ENCODE peak calls at places on chromosomes 11 and 22, in nine cellular contexts. S is heart right ventricle, G is left ventricle myocardium inferior, W is brain microvascular endothelial cell, E is B cell, Z is fibroblast of the aortic adventitia, Q is pancreas, C is Calu3, R is GM20000. F is an unnamed sample.

GRCh38 chr11:119803139-119803538 is 74.1 kb upstream of the NECTIN1 start:
- DNase-seq in G (no peak), C (no peak), S (no peak), Z (no peak), W (no peak), R (no peak), E (peak), Q (peak), F (no peak)

GRCh38 chr11:34309970-34310369 is 47.8 kb downstream of the ABTB2 start:
- DNase-seq in C (no peak), Z (no peak), W (no peak), S (no peak), G (no peak), Q (no peak), E (no peak), R (no peak), F (no peak)

GRCh38 chr11:116775975-116776374 is 3.2 kb upstream of the BUD13 start:
- DNase-seq in Z (no peak), G (no peak), S (no peak), R (no peak), W (no peak), C (no peak), E (no peak), Q (no peak), F (no peak)

GRCh38 chr11:105665281-105665680 is 55.4 kb downstream of the GRIA4 start:
- DNase-seq in R (no peak), G (no peak), C (no peak), Q (no peak), W (no peak), E (no peak), Z (no peak), S (no peak), F (no peak)

GRCh38 chr11:69923641-69924307 is 104.6 kb upstream of the FGF3 start:
- DNase-seq in R (no peak), Z (no peak), W (no peak), C (no peak), E (no peak), G (no peak), S (no peak), Q (peak), F (no peak)

GRCh38 chr11:64250406-64250874 is 890 bp upstream of the PLCB3 start:
- DNase-seq in Q (no peak), W (no peak), R (no peak), S (no peak), G (no peak), Z (no peak), C (no peak), E (no peak), F (no peak)

GRCh38 chr22:42473484-42474193 is 41.4 kb upstream of the NFAM1 start:
- DNase-seq in C (peak), G (no peak), Z (peak), R (peak), Q (no peak), E (no peak), W (peak), S (peak), F (peak)

GRCh38 chr11:78044706-78045105 is 19.0 kb upstream of the THRSP start:
- DNase-seq in G (no peak), Q (no peak), E (no peak), S (no peak), W (no peak), Z (no peak), R (no peak), C (no peak), F (no peak)

GRCh38 chr11:69274531-69275016 is 19.4 kb upstream of the MYEOV start:
- DNase-seq in W (no peak), Z (no peak), S (no peak), G (no peak), Q (peak), R (no peak), C (peak), E (no peak), F (no peak)

GRCh38 chr11:94068764-94069163 is 47.6 kb downstream of the HEPHL1 start:
- DNase-seq in Z (no peak), S (no peak), C (no peak), E (no peak), R (no peak), Q (no peak), G (no peak), W (no peak), F (no peak)

GRCh38 chr22:46869848-46870441 is 107.5 kb downstream of the TBC1D22A start:
- DNase-seq in C (no peak), W (no peak), Q (no peak), S (no peak), G (no peak), R (no peak), Z (no peak), E (no peak), F (no peak)

GRCh38 chr11:106990322-106990721 is 28.0 kb downstream of the GUCY1A2 start:
- DNase-seq in W (no peak), G (peak), C (no peak), E (no peak), Z (no peak), R (no peak), Q (no peak), S (peak), F (no peak)

GRCh38 chr22:23178512-23179254 is 1.6 kb upstream of the BCR start:
- DNase-seq in W (peak), Q (peak), E (peak), C (peak), Z (peak), S (peak), R (peak), G (peak), F (peak)

GRCh38 chr11:2511421-2512369 is 66.9 kb downstream of the KCNQ1 start:
- DNase-seq in R (peak), E (no peak), C (no peak), Z (no peak), W (no peak), G (peak), Q (peak), S (peak), F (peak)

GRCh38 chr11:13215157-13215556 is 62.4 kb upstream of the BMAL1 start:
- DNase-seq in Q (no peak), C (no peak), R (no peak), W (peak), E (no peak), G (no peak), Z (peak), S (no peak), F (no peak)

GRCh38 chr11:65639623-65640482 is 2.0 kb downstream of the SIPA1 start:
- DNase-seq in Z (no peak), C (no peak), R (peak), S (peak), E (peak), Q (no peak), W (no peak), G (peak), F (peak)

GRCh38 chr11:65634905-65635731 is 2.8 kb upstream of the SIPA1 start:
- DNase-seq in S (no peak), R (no peak), E (no peak), Q (no peak), C (no peak), G (no peak), Z (no peak), W (no peak), F (no peak)

GRCh38 chr11:65636810-65637557 is 917 bp upstream of the SIPA1 start:
- DNase-seq in G (no peak), R (no peak), S (no peak), Q (no peak), C (no peak), Z (no peak), W (no peak), E (no peak), F (no peak)

GRCh38 chr11:65636108-65636809 is 1.6 kb upstream of the SIPA1 start:
- DNase-seq in E (no peak), W (no peak), C (no peak), Q (no peak), R (no peak), S (no peak), G (no peak), Z (no peak), F (no peak)

GRCh38 chr11:65637794-65638317 is at the start of gene SIPA1:
- DNase-seq in C (peak), W (peak), G (peak), R (peak), S (peak), Q (peak), E (peak), Z (peak), F (peak)
- TF ChIP-seq CTCF in C (peak), W (peak), G (peak), R (no peak), S (peak), Q (no peak), E (no peak), Z (peak), F (peak)

GRCh38 chr11:101439488-101439887 is 144.3 kb downstream of the TRPC6 start:
- DNase-seq in E (no peak), G (no peak), S (no peak), C (no peak), Z (no peak), Q (no peak), R (no peak), W (no peak), F (no peak)
- TF ChIP-seq CTCF in E (no peak), G (no peak), S (no peak), C (no peak), Z (no peak), Q (no peak), R (no peak), W (peak), F (no peak)

DNA sequence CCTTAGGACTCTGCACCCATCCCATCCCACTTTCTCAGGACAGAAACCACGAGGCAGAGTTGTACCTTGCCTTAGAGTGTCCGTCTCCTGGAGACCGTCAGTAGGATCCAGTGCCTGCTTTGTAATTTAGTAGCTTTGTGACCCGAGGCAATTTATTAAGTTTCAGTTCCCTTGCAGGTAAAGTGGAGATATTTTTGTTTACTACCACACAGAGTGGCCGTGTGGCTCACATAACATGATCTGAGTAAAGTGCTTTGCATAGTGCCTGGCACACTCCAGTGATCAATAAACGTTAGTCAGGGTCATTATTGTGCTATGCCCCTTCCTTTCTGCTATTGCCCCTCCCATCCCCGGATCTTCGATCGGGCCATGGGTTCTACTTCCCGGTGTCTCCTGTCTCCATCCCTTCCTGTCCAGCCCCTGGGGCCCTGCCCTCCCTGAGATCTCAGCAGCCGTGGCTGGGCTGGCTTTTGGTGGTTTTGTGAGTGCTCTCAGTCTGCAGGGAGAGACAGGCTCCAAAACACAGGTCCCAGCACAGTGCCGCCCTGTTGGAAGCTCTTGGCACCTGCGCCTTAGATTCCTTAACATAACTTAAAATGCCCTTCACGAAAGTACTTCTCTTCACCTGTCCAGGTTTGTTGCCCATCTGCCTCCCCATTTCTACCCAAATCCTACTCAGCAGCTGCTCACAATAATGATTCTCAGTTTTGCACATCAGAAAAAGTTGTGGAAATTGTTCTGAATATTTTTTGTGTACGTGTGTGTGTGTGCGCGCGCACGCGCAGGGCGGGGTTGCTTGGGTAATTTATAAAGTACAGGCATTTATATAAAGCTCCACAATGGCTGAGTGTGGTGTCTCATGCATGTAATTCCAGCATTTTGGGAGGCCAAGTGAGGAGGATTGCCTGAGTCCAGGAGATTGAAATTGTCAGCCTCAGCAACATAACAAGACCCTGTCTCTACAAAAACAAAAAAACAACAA is 753.7 kb downstream of the NTM start:
- DNase-seq in W (no peak), Z (no peak), Q (no peak), E (no peak), S (no peak), G (no peak), C (no peak), R (no peak), F (no peak)
- TF ChIP-seq CTCF in W (peak), Z (no peak), Q (no peak), E (no peak), S (no peak), G (no peak), C (no peak), R (no peak), F (no peak)

GRCh38 chr11:89405629-89406028 is 85.5 kb downstream of the NOX4 start:
- DNase-seq in Q (no peak), W (no peak), R (no peak), E (no peak), Z (peak), C (no peak), G (no peak), S (no peak), F (no peak)
- TF ChIP-seq CTCF in Q (no peak), W (peak), R (no peak), E (no peak), Z (peak), C (no peak), G (peak), S (no peak), F (no peak)

GRCh38 chr22:26086359-26086758 is 82.9 kb upstream of the SEZ6L start:
- DNase-seq in R (no peak), S (no peak), G (no peak), W (no peak), C (no peak), Z (no peak), Q (no peak), E (no peak), F (no peak)
- TF ChIP-seq CTCF in R (no peak), S (peak), G (peak), W (no peak), C (no peak), Z (no peak), Q (no peak), E (no peak), F (no peak)

DNA sequence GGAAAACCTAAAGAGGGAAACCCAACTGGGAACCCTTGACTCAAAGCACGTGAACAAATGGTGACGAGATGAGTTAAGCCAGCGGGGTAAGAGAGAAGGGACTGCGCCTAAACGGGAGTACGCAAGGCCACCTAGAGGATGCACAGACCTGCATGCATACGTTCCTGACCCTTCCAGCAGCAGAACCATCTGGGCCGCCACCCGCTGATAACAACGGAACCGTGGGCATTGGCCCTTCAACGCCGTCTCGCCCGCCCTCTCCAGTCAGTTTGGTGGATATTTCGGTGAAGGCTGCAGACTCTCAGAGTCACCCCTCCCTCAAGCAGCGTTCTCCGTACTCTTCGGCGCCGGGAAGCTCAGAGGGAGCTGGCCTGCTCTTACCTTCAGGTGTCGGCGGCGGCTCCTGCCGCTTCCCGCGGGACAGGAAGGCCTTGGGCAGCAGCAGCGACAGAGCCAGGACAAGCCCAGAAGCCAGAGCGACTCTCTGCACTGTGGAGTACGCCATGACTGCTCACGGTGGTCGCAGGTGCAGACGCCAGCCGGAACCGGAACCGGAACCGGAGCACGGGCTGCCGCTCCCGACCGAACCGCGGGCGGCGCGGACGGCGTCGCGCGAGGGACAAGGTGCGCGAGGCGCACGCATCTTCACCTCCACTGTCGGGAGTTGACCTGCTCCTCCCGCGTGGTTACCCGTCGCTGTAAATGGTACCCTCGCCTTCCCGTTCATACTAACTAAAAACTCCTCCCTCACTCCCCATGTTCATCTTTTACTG is at the start of gene RIC3:
- DNase-seq in Z (no peak), Q (peak), C (no peak), R (peak), W (no peak), E (peak), G (peak), S (peak), F (peak)
- TF ChIP-seq CTCF in Z (no peak), Q (no peak), C (no peak), R (no peak), W (no peak), E (no peak), G (no peak), S (no peak), F (no peak)

GRCh38 chr11:35548925-35549561 is 23.6 kb upstream of the PAMR1 start:
- DNase-seq in Q (no peak), R (no peak), G (no peak), C (no peak), S (no peak), Z (peak), W (peak), E (no peak), F (no peak)
- TF ChIP-seq CTCF in Q (no peak), R (no peak), G (no peak), C (no peak), S (no peak), Z (no peak), W (no peak), E (no peak), F (no peak)

DNA sequence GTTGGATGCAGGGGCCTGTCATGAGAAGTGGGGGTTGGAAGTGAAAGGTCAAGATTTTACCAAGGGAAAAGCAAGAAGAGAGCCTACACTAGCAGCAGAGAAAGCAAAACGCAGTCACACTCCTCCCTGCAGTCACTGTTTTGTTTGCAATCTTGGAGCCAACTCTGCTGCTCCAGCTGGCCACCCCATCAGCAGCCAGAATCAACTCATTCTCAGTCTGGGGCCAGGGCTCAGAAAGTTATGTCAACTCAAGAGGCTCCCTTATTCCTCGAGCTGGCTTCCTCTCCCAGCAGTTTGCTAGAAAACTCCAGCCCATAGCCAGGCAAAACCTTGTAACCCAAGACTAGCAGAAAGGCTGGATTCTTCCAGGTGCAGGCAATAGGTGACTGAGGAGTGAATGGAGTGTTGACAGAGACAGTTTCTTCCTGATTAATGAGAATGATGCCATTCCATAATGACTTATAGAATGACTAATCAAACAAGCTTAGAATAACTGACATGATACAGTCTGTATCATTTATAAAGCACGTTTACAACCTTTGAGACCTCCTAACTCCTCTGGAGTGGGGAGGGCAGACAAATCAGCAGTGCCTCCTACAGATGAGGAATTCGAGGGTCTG is 53.4 kb downstream of the P4HA3 start:
- DNase-seq in Z (peak), E (no peak), S (peak), Q (no peak), G (peak), C (no peak), W (peak), R (no peak), F (no peak)
- TF ChIP-seq CTCF in Z (no peak), E (no peak), S (no peak), Q (no peak), G (no peak), C (no peak), W (no peak), R (no peak), F (no peak)

GRCh38 chr11:117816846-117817212 is 7.7 kb downstream of the FXYD2 start:
- DNase-seq in Q (no peak), R (no peak), S (no peak), W (no peak), E (no peak), C (no peak), G (no peak), Z (no peak), F (peak)

GRCh38 chr11:117819096-117820040 is 5.2 kb downstream of the FXYD2 start:
- DNase-seq in G (peak), S (peak), C (peak), Z (peak), R (no peak), Q (peak), E (no peak), W (peak), F (peak)

GRCh38 chr11:117816151-117816741 is 8.3 kb downstream of the FXYD2 start:
- DNase-seq in R (no peak), Q (peak), C (no peak), W (peak), E (no peak), G (no peak), S (no peak), Z (peak), F (no peak)

GRCh38 chr11:117818036-117818858 is 6.3 kb downstream of the FXYD2 start:
- DNase-seq in Q (peak), S (no peak), Z (no peak), C (no peak), G (no peak), E (peak), W (peak), R (peak), F (peak)

GRCh38 chr11:117817213-117818035 is 7.1 kb downstream of the FXYD2 start:
- DNase-seq in S (peak), G (peak), Q (peak), W (peak), R (peak), E (peak), Z (peak), C (peak), F (peak)
- TF ChIP-seq CTCF in S (peak), G (peak), Q (peak), W (peak), R (peak), E (peak), Z (peak), C (peak), F (peak)

GRCh38 chr11:126132319-126132718 is 69.7 kb upstream of the CDON start:
- DNase-seq in W (no peak), G (peak), Z (peak), R (no peak), Q (no peak), S (no peak), E (no peak), C (peak), F (no peak)
- TF ChIP-seq CTCF in W (no peak), G (peak), Z (peak), R (no peak), Q (no peak), S (no peak), E (no peak), C (no peak), F (no peak)

F was measured in GM10248.